ENCODE peak calls at places on chromosome 16, in six cellular contexts. B, H, S, X, J and P are unnamed samples.

GRCh38 chr16:89367538-89368059 is 122.8 kb downstream of the ANKRD11 start:
- DNase-seq in J (no peak), X (no peak), H (no peak), B (no peak), S (no peak), P (no peak)

GRCh38 chr16:10839271-10839661 is 20.7 kb upstream of the TVP23A start:
- DNase-seq in X (no peak), H (no peak), B (no peak), J (peak; percentile 44), S (no peak), P (no peak)

GRCh38 chr16:51134269-51134812 is 16.7 kb downstream of the SALL1 start:
- DNase-seq in S (no peak), X (no peak), J (no peak), B (no peak), H (no peak), P (no peak)

GRCh38 chr16:10940501-10941079 is 1.7 kb downstream of the DEXI start:
- DNase-seq in B (no peak), S (no peak), H (no peak), X (no peak), J (no peak), P (peak; percentile 65)

GRCh38 chr16:23410176-23410575 is 42.8 kb downstream of the COG7 start:
- DNase-seq in S (no peak), J (no peak), H (no peak), B (no peak), X (no peak), P (no peak)

GRCh38 chr16:84543931-84544776 is 39.7 kb upstream of the MEAK7 start:
- DNase-seq in J (no peak), S (no peak), H (no peak), X (no peak), B (no peak), P (no peak)

GRCh38 chr16:84633622-84634021 is 14.7 kb upstream of the KLHL36 start:
- DNase-seq in J (peak; percentile 44), X (no peak), B (no peak), H (peak; percentile 88), S (no peak), P (peak; percentile 59)

GRCh38 chr16:73020409-73020884 is 27.5 kb downstream of the ZFHX3 start:
- DNase-seq in S (no peak), X (peak; percentile 58), J (peak; percentile 90), H (peak; percentile 82), B (no peak), P (peak; percentile 58)

GRCh38 chr16:54584121-54584520 is 297.5 kb upstream of the IRX3 start:
- DNase-seq in X (no peak), H (no peak), B (no peak), J (no peak), S (no peak), P (no peak)

GRCh38 chr16:8859913-8860881 is 8.6 kb downstream of the CARHSP1 start:
- DNase-seq in S (no peak), H (peak; percentile 93), B (no peak), J (peak; percentile 76), X (no peak), P (no peak)

GRCh38 chr16:20396846-20397467 is 7.6 kb downstream of the PDILT start:
- DNase-seq in S (no peak), B (no peak), H (no peak), J (no peak), X (no peak), P (no peak)

GRCh38 chr16:9268446-9268845 is 177.0 kb downstream of the HAPSTR1 start:
- DNase-seq in J (no peak), X (no peak), S (no peak), H (no peak), B (no peak), P (no peak)

GRCh38 chr16:56947604-56947995 is 14.2 kb upstream of the CETP start:
- DNase-seq in J (no peak), B (no peak), X (no peak), H (no peak), S (no peak), P (no peak)

GRCh38 chr16:1449201-1449788 is 4.9 kb upstream of the CCDC154 start:
- DNase-seq in S (no peak), B (no peak), H (no peak), J (no peak), X (no peak), P (no peak)
- TF ChIP-seq POLR2AphosphoS5 in S (no peak), B (no peak), H (no peak), J (no peak), X (no peak), P (no peak)

GRCh38 chr16:4663756-4664465 is 29.5 kb upstream of the NUDT16L1 start:
- DNase-seq in H (peak; percentile 79), X (no peak), J (peak; percentile 45), S (no peak), B (no peak), P (peak; percentile 80)
- H3K27ac ChIP-seq in H (no peak overlapping the region), X (no peak overlapping the region), J (peak overlapping the region; percentile 66), S (no peak overlapping the region), B (no peak overlapping the region), P (peak overlapping the region; percentile 21)

GRCh38 chr16:28063611-28064061 is at the start of gene GSG1L:
- DNase-seq in B (no peak), H (no peak), J (no peak), S (no peak), X (no peak), P (no peak)
- TF ChIP-seq CTCF in B (no peak), H (no peak), J (no peak), S (no peak), X (peak; percentile 23), P (no peak)

DNA sequence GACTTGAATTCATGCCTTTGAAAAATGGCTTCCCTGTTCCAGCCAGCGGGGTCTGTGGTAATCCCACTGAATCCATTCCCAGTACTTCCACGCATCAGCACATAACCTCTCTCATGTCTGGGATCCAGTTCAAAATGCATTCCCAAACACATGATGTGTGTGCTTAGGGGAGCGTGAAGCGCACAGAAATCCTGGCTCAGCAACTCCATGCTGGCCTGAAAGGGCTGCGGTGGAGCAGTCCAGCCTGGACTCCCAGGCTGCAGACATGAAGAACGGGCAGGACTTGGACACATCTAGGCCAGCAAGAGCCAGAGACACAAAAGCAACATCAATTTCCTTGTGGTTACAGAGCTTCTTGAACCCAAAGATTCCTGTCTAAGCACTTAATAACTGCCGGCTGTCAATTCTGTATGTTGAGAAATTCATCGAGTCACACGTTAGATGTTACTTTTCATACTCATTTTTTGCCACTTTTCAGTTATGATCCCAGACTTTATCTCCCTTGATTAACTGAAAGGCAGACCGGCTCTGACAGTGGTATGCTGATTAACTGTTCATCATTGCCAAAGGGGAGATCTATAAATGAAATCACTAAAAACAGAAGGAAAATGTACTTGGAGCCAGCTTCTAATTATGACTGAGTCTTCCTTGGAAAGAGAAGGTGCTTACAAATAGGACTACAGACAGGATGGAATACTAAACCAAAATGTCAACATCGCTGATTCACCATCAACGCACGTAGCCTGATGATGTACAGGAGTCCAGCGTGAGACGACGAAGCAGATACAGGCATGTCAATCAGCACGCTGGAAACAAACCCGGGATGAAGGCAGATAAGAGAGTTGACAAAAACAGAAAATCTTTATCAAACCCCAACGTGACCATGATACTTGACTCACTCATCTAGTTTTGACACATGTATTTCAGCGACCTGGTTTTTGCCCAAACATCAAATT is 23.0 kb downstream of the NSMCE1 start:
- DNase-seq in B (peak; percentile 64), J (no peak), S (no peak), H (peak; percentile 89), X (no peak), P (no peak)
- TF ChIP-seq POLR2AphosphoS5 in B (peak; percentile 79), J (peak; percentile 83), S (no peak), H (peak; percentile 56), X (peak; percentile 38), P (peak; percentile 54)

GRCh38 chr16:14240216-14240843 is 169.2 kb downstream of the MRTFB start:
- DNase-seq in X (no peak), S (no peak), B (no peak), H (no peak), J (no peak), P (no peak)

GRCh38 chr16:14240964-14241363 is 169.8 kb downstream of the MRTFB start:
- DNase-seq in J (no peak), H (no peak), X (no peak), S (no peak), B (no peak), P (no peak)

GRCh38 chr16:14242769-14243168 is 171.7 kb downstream of the MRTFB start:
- DNase-seq in X (no peak), S (no peak), H (no peak), J (no peak), B (no peak), P (no peak)

GRCh38 chr16:14244344-14245010 is 173.4 kb downstream of the MRTFB start:
- DNase-seq in S (no peak), H (no peak), J (no peak), B (no peak), X (no peak), P (no peak)

GRCh38 chr16:14241631-14242030 is 170.5 kb downstream of the MRTFB start:
- DNase-seq in S (no peak), H (no peak), J (no peak), X (no peak), B (no peak), P (no peak)
- H3K27ac ChIP-seq in S (no peak overlapping the region), H (no peak overlapping the region), J (no peak overlapping the region), X (peak overlapping the region; percentile 21), B (no peak overlapping the region), P (no peak overlapping the region)

GRCh38 chr16:80318107-80318506 is 222.7 kb upstream of the DYNLRB2 start:
- DNase-seq in S (no peak), X (no peak), B (no peak), H (no peak), J (no peak), P (no peak)
- TF ChIP-seq CTCF in S (no peak), X (no peak), B (no peak), H (no peak), J (no peak), P (no peak)

GRCh38 chr16:31113420-31114124 is 3.9 kb upstream of the KAT8 start:
- DNase-seq in J (no peak), B (no peak), S (no peak), X (no peak), H (no peak), P (no peak)
- TF ChIP-seq POLR2AphosphoS5 in J (no peak), B (no peak), S (no peak), X (no peak), H (no peak), P (no peak)